ENCODE peak calls at places on chromosomes 12 and 14, in nine cellular contexts. T, D, O, H, E, R, M, S and N are unnamed samples.

GRCh38 chr14:75452900-75453816 is 25.3 kb downstream of the JDP2 start:
- DNase-seq in T (peak; percentile 39), D (no peak), O (no peak), H (no peak), E (no peak), R (peak; percentile 86), M (peak; percentile 97), S (peak; percentile 80), N (no peak)

GRCh38 chr14:93984987-93985410 is 8.6 kb upstream of the ASB2 start:
- DNase-seq in T (peak; percentile 47), D (no peak), O (peak; percentile 22), H (no peak), E (peak; percentile 60), R (peak; percentile 77), M (peak; percentile 69), S (peak; percentile 56), N (peak; percentile 14)

GRCh38 chr12:132640936-132641335 is 22.4 kb downstream of the P2RX2 start:
- DNase-seq in T (no peak), D (no peak), O (no peak), H (no peak), E (no peak), R (no peak), M (no peak), S (no peak), N (no peak)

GRCh38 chr14:100140452-100141132 is 18.9 kb downstream of the DEGS2 start:
- DNase-seq in T (no peak), D (no peak), O (peak; percentile 71), H (no peak), E (no peak), R (peak; percentile 82), M (peak; percentile 90), S (peak; percentile 26), N (peak; percentile 87)

GRCh38 chr12:58086006-58086405 is 144.6 kb downstream of the ATP23 start:
- DNase-seq in T (no peak), D (no peak), O (no peak), H (no peak), E (no peak), R (no peak), M (no peak), S (no peak), N (no peak)

GRCh38 chr14:99430491-99430890 is 50.2 kb downstream of the SETD3 start:
- DNase-seq in T (no peak), D (no peak), O (peak; percentile 17), H (no peak), E (no peak), R (no peak), M (peak; percentile 80), S (peak; percentile 16), N (no peak)

GRCh38 chr12:122886851-122887816 is 8.8 kb downstream of the VPS37B start:
- DNase-seq in T (no peak), D (peak; percentile 83), O (peak; percentile 57), H (peak; percentile 84), E (peak; percentile 81), R (no peak), M (no peak), S (peak; percentile 70), N (no peak)

GRCh38 chr12:75257510-75257909 is 47.9 kb upstream of the KCNC2 start:
- DNase-seq in T (no peak), D (no peak), O (no peak), H (no peak), E (no peak), R (no peak), M (no peak), S (no peak), N (no peak)

GRCh38 chr12:22299294-22299912 is 35.1 kb downstream of the ST8SIA1 start:
- DNase-seq in T (no peak), D (no peak), O (no peak), H (no peak), E (no peak), R (no peak), M (peak; percentile 62), S (peak; percentile 46), N (no peak)

GRCh38 chr12:71742998-71743397 is 11.7 kb upstream of the RAB21 start:
- DNase-seq in T (no peak), D (no peak), O (no peak), H (no peak), E (no peak), R (no peak), M (no peak), S (no peak), N (no peak)

GRCh38 chr14:62244221-62244620 is 482.0 kb downstream of the SNAPC1 start:
- DNase-seq in T (no peak), D (no peak), O (no peak), H (no peak), E (no peak), R (no peak), M (no peak), S (no peak), N (no peak)

GRCh38 chr14:61631044-61631692 is 64.1 kb upstream of the HIF1A start:
- DNase-seq in T (no peak), D (no peak), O (no peak), H (no peak), E (no peak), R (no peak), M (no peak), S (no peak), N (no peak)

GRCh38 chr12:795305-795704 is 42.9 kb downstream of the WNK1 start:
- DNase-seq in T (no peak), D (no peak), O (no peak), H (no peak), E (no peak), R (no peak), M (no peak), S (no peak), N (no peak)

GRCh38 chr12:85627584-85627983 is 208.6 kb downstream of the RASSF9 start:
- DNase-seq in T (no peak), D (no peak), O (no peak), H (no peak), E (no peak), R (no peak), M (no peak), S (no peak), N (no peak)

GRCh38 chr12:42617622-42618021 is 28.1 kb upstream of the PRICKLE1 start:
- DNase-seq in T (no peak), D (no peak), O (no peak), H (no peak), E (peak; percentile 22), R (no peak), M (no peak), S (no peak), N (no peak)

GRCh38 chr14:102663031-102663430 is 70.6 kb downstream of the RCOR1 start:
- DNase-seq in T (no peak), D (no peak), O (no peak), H (no peak), E (no peak), R (no peak), M (peak; percentile 78), S (no peak), N (peak; percentile 53)
- H3K4me3 ChIP-seq in T (no peak overlapping the region), D (no peak overlapping the region), O (no peak overlapping the region), H (no peak overlapping the region), E (no peak overlapping the region), R (no peak overlapping the region), M (peak overlapping the region; percentile 3), S (no peak overlapping the region), N (no peak overlapping the region)

GRCh38 chr14:77508249-77508648 is 9.6 kb upstream of the ISM2 start:
- DNase-seq in T (no peak), D (no peak), O (no peak), H (no peak), E (no peak), R (peak; percentile 91), M (no peak), S (peak; percentile 43), N (no peak)
- H3K27ac ChIP-seq in T (no peak overlapping the region), D (no peak overlapping the region), O (no peak overlapping the region), H (no peak overlapping the region), E (no peak overlapping the region), R (peak overlapping the region; percentile 62), M (no peak overlapping the region), S (no peak overlapping the region), N (no peak overlapping the region)

DNA sequence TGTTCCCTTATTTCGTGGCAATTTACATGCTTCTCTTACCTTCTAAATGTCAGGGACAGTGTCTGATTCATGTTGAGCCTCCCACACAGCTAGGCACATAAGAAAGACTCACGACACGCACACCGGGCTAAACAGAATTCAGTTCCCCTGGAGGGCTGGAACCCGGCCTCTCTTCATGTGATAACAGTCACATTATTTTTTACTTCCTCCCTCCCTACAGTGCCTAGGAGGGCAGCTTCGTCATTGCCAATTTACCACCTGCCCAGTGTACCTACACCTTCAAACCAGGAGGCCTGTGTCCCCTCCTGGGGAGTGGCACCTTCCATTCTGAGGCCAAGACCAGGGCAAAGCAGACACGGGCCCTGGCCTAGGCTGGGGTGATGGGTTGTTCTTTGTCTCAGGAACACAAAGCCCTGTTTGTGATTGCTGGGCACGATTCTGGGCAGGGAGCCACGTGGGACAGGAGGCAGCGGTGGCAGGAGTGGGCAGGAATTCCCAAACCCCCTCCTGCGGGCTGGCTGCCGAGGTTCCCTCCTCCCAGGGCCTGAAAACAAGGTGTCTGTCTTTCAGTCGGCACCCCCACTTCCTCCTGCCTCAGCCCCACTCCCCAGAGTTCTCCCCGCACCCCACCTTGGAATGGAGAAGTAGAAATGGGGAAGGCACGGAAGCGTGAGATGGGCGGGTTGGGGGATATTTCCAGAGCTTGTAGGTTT is 6.8 kb upstream of the RASAL1 start:
- DNase-seq in T (peak; percentile 22), D (no peak), O (no peak), H (no peak), E (no peak), R (peak; percentile 17), M (no peak), S (no peak), N (peak; percentile 85)
- TF ChIP-seq REST in T (no peak), D (no peak), O (no peak), H (no peak), E (no peak), R (no peak), M (no peak), S (no peak), N (peak; percentile 18)

DNA sequence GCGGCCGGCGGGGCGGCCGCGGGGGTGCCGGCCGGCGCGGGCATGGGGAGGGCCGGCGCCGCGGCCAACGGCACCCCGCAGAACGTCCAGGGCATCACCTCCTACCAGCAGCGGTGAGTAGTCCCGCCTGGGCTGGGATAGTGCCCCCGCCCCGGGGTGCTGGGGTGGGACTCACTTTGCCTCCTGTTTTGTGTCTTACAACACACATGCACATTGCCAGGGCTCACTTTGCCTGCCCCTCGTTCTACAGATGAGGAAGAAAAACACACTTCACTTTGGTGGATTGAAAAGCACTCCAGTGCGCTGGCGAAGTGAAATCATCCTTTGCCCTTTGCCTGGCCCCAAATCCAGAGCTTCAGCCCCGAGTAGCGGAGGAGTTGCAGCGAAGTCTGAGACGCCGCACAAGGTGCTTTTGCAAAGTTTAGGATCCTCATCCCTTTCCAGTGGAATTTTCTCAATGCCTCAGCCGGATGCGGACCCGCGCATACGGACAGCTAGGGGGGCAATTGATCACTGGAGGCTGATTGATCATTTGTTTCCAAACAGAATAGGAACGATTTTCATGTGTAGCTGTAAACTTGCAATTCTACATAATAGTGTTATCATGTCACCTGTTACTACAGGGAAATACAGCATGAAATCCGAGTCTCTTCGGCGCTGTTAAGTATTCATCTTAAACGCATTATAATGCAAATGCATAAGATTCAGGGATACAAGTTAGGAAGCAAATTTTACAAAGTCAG is 3.6 kb upstream of the NPAS3 start:
- DNase-seq in T (no peak), D (no peak), O (no peak), H (no peak), E (no peak), R (no peak), M (peak; percentile 53), S (no peak), N (no peak)
- H3K4me3 ChIP-seq in T (peak overlapping the region; percentile 60), D (no peak overlapping the region), O (no peak overlapping the region), H (no peak overlapping the region), E (no peak overlapping the region), R (no peak overlapping the region), M (peak overlapping the region; percentile 70), S (peak overlapping the region; percentile 31), N (no peak overlapping the region)

GRCh38 chr14:23441076-23441475 is 5.6 kb upstream of the MYH7 start:
- DNase-seq in T (no peak), D (no peak), O (no peak), H (no peak), E (no peak), R (no peak), M (no peak), S (no peak), N (no peak)
- H3K27ac ChIP-seq in T (no peak overlapping the region), D (no peak overlapping the region), O (peak overlapping the region; percentile 48), H (no peak overlapping the region), E (no peak overlapping the region), R (no peak overlapping the region), M (no peak overlapping the region), S (no peak overlapping the region), N (no peak overlapping the region)